ENCODE peak calls at places on chromosomes 6 and 20, in four cellular contexts. C, K, E and L are unnamed samples.

GRCh38 chr6:107237992-107238660 is 122.8 kb upstream of the BEND3 start:
- DNase-seq in C (no peak), K (no peak), E (no peak), L (peak; percentile 56)

GRCh38 chr6:125262026-125263013 is 39.4 kb downstream of the HDDC2 start:
- DNase-seq in C (peak; percentile 34), K (no peak), E (no peak), L (no peak)

GRCh38 chr6:38035478-38035877 is 216.0 kb downstream of the ZFAND3 start:
- DNase-seq in C (no peak), K (no peak), E (no peak), L (no peak)

GRCh38 chr20:64091762-64092161 is 7.6 kb upstream of the LKAAEAR1 start:
- DNase-seq in C (no peak), K (no peak), E (peak; percentile 60), L (no peak)

GRCh38 chr6:34459899-34460593 is 5.8 kb upstream of the PACSIN1 start:
- DNase-seq in C (peak; percentile 67), K (peak; percentile 77), E (peak; percentile 87), L (peak; percentile 69)

GRCh38 chr6:4820704-4821276 is 44.6 kb downstream of the CDYL start:
- DNase-seq in C (no peak), K (no peak), E (no peak), L (peak; percentile 34)

GRCh38 chr6:1406306-1407058 is 17.1 kb downstream of the FOXF2 start:
- DNase-seq in C (peak; percentile 83), K (no peak), E (no peak), L (peak; percentile 70)

GRCh38 chr20:46649965-46650542 is 1.2 kb downstream of the SLC13A3 start:
- DNase-seq in C (no peak), K (no peak), E (no peak), L (no peak)

GRCh38 chr6:158869010-158869603 is 49.9 kb upstream of the EZR start:
- DNase-seq in C (no peak), K (peak; percentile 87), E (peak; percentile 86), L (no peak)

GRCh38 chr20:33914871-33915270 is 78.8 kb upstream of the RALY start:
- DNase-seq in C (peak; percentile 34), K (no peak), E (no peak), L (peak; percentile 55)

GRCh38 chr20:44504402-44505309 is 17.2 kb downstream of the SERINC3 start:
- DNase-seq in C (no peak), K (no peak), E (no peak), L (no peak)

GRCh38 chr20:48819813-48820648 is 7.8 kb downstream of the PREX1 start:
- DNase-seq in C (peak; percentile 27), K (no peak), E (peak; percentile 27), L (no peak)

GRCh38 chr6:166258854-166259276 is 49.3 kb downstream of the PRR18 start:
- DNase-seq in C (no peak), K (peak; percentile 63), E (no peak), L (no peak)

GRCh38 chr20:63519765-63520593 is 586 bp upstream of the PPDPF start:
- DNase-seq in C (peak; percentile 46), K (no peak), E (peak; percentile 86), L (peak; percentile 78)

GRCh38 chr20:32072168-32072721 is 20.2 kb downstream of the HCK start:
- DNase-seq in C (no peak), K (no peak), E (no peak), L (no peak)

GRCh38 chr6:165849539-165850430 is 186.7 kb upstream of the PDE10A start:
- DNase-seq in C (no peak), K (no peak), E (no peak), L (peak; percentile 35)

GRCh38 chr6:43782764-43783513 is 12.9 kb downstream of the VEGFA start:
- DNase-seq in C (no peak), K (no peak), E (no peak), L (no peak)
- H3K27ac ChIP-seq in C (no peak overlapping the region), K (peak overlapping the region; percentile 57), E (no peak overlapping the region), L (peak overlapping the region; percentile 76)

DNA sequence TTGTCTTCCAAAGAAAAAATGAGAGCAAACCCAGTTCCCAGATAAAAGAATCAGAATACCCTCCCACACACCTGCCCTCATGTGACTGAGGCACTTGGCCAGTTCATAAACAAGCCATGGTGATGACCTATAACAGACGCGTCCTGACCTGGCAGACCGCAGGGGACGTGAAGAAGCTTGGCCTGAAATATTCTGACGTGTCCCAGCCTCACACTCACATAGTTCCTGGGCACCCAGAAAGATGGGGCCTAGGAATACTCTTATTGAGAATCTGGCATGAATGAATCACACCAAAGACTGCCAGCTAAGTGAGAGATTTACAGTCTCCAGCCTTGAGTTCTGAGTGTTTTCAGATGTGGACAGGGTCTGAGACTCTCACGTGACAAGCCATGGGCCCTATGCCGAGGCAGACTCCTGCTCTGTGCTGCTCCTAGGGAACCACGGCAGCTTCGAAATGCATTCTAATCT is 17.2 kb upstream of the MAP3K4 start:
- DNase-seq in C (peak; percentile 93), K (peak; percentile 32), E (no peak), L (peak; percentile 55)
- TF ChIP-seq CTCF in C (no peak), K (no peak), E (no peak), L (no peak)

GRCh38 chr6:106097368-106098231 is 11.5 kb downstream of the PRDM1 start:
- DNase-seq in C (peak; percentile 81), K (peak; percentile 42), E (no peak), L (peak; percentile 63)

GRCh38 chr6:106098383-106099234 is 12.5 kb downstream of the PRDM1 start:
- DNase-seq in C (peak; percentile 88), K (peak; percentile 66), E (peak; percentile 39), L (peak; percentile 72)

GRCh38 chr6:106092279-106092678 is 6.1 kb downstream of the PRDM1 start:
- DNase-seq in C (no peak), K (no peak), E (no peak), L (peak; percentile 41)

GRCh38 chr6:106094261-106094963 is 8.3 kb downstream of the PRDM1 start:
- DNase-seq in C (no peak), K (no peak), E (no peak), L (no peak)

DNA sequence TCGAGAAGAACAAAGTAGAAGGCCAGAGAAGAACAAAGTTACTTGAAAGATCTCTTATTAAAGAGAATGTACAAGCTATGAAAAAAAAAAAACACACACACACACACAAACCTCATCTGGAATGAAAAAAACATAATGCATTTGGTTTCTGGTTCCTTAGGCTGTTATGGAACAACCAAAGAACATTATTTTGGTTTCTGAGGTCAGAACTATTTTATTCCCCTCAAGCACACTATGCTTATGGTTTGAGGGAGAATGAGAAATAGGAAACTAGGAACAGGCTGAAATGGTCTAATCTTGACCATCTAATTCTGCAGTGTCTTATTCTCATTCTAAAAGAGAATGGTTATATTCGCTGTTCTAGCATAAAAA is 8.8 kb downstream of the PRDM1 start:
- DNase-seq in C (no peak), K (no peak), E (no peak), L (no peak)
- H3K27ac ChIP-seq in C (no peak overlapping the region), K (no peak overlapping the region), E (no peak overlapping the region), L (no peak overlapping the region)

GRCh38 chr6:78525961-78526360 is 341.4 kb upstream of the IRAK1BP1 start:
- DNase-seq in C (no peak), K (no peak), E (no peak), L (no peak)

GRCh38 chr6:78523622-78524021 is 343.7 kb upstream of the IRAK1BP1 start:
- DNase-seq in C (no peak), K (no peak), E (no peak), L (peak; percentile 14)

GRCh38 chr6:78530208-78530607 is 337.1 kb upstream of the IRAK1BP1 start:
- DNase-seq in C (no peak), K (no peak), E (peak; percentile 13), L (peak; percentile 36)

GRCh38 chr6:78528926-78529325 is 338.4 kb upstream of the IRAK1BP1 start:
- DNase-seq in C (no peak), K (no peak), E (no peak), L (no peak)

DNA sequence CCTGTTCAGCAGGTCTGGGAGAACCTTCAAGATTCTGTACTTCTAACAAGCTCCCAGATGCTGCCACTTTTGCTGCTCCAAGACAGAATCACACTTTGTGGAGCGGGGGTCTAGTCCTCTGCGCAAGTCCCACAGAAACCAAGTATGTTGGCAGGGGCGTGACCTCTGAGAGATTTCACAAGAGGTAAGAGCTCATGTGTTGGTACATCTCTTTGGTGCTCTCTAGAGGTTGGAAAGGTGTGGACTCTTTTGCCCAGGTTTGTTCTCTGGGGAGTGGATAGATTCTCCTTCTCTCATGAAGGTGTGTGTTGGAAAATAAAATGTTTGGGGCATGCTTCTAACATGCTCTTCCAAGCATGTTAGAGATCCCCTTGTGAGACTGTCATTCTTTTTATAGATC is 340.9 kb upstream of the IRAK1BP1 start:
- DNase-seq in C (no peak), K (no peak), E (peak; percentile 12), L (no peak)
- TF ChIP-seq CTCF in C (no peak), K (no peak), E (no peak), L (no peak)